ENCODE peak calls at places on chromosomes 2 and 18, in six cellular contexts. R, V, D, G, F and Q are unnamed samples.

GRCh38 chr2:101002562-101003277 is 631 bp downstream of the RPL31 start:
- DNase-seq in R (no peak), V (peak; percentile 21), D (no peak), G (peak; percentile 25), F (no peak), Q (no peak)

GRCh38 chr2:24122-24521 is 22.2 kb downstream of the FAM110C start:
- DNase-seq in R (no peak), V (no peak), D (no peak), G (no peak), F (no peak), Q (no peak)

GRCh38 chr2:99066602-99067001 is 74.9 kb upstream of the C2orf15 start:
- DNase-seq in R (peak; percentile 44), V (peak; percentile 43), D (peak; percentile 16), G (no peak), F (no peak), Q (peak; percentile 21)

GRCh38 chr18:50441518-50441917 is 66.7 kb downstream of the SKA1 start:
- DNase-seq in R (no peak), V (no peak), D (no peak), G (no peak), F (no peak), Q (no peak)

GRCh38 chr2:69830045-69830905 is 815 bp downstream of the GMCL1 start:
- DNase-seq in R (no peak), V (peak; percentile 32), D (no peak), G (peak; percentile 32), F (peak; percentile 65), Q (no peak)

GRCh38 chr2:8550481-8550880 is 131.4 kb upstream of the ID2 start:
- DNase-seq in R (no peak), V (no peak), D (no peak), G (no peak), F (peak; percentile 13), Q (no peak)

GRCh38 chr2:157324331-157324843 is 1.2 kb downstream of the ERMN start:
- DNase-seq in R (no peak), V (no peak), D (no peak), G (no peak), F (no peak), Q (no peak)

GRCh38 chr18:75473316-75473715 is 45.8 kb upstream of the SMIM21 start:
- DNase-seq in R (no peak), V (peak; percentile 11), D (no peak), G (no peak), F (no peak), Q (no peak)

GRCh38 chr2:48124592-48124991 is 218.3 kb upstream of the FBXO11 start:
- DNase-seq in R (no peak), V (no peak), D (no peak), G (no peak), F (no peak), Q (no peak)

GRCh38 chr2:48129256-48129950 is 223.1 kb upstream of the FBXO11 start:
- DNase-seq in R (no peak), V (peak; percentile 35), D (no peak), G (no peak), F (no peak), Q (no peak)

GRCh38 chr2:48127612-48128191 is 221.4 kb upstream of the FBXO11 start:
- DNase-seq in R (no peak), V (no peak), D (no peak), G (no peak), F (no peak), Q (no peak)

GRCh38 chr2:48122166-48122565 is 215.9 kb upstream of the FBXO11 start:
- DNase-seq in R (no peak), V (no peak), D (no peak), G (no peak), F (no peak), Q (no peak)

DNA sequence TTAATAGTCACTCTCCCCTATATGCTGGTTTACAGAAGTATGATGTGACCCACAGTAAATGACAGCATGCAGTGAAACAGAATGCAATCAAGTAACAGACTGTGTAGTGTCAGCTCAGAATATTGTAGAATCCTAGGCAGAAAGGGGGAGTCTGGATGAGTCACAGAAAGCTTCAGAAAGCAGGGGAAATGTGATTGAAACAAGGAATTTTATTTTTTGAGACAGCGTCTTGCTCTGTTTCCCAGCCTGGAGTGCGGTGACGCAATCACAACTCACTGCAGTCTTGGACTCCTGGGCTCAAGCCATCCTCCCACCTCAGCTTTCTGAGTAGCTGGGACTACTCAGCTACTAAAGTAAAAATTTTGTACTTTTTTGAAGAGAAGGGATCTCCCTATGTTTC is 219.9 kb upstream of the FBXO11 start:
- DNase-seq in R (peak; percentile 45), V (peak; percentile 88), D (no peak), G (no peak), F (no peak), Q (no peak)
- TF ChIP-seq CTCF in R (no peak), V (no peak), D (no peak), G (no peak), F (no peak), Q (no peak)

GRCh38 chr2:21095714-21096113 is 28.1 kb upstream of the TDRD15 start:
- DNase-seq in R (no peak), V (no peak), D (no peak), G (no peak), F (no peak), Q (no peak)
- H3K4me3 ChIP-seq in R (no peak overlapping the region), V (no peak overlapping the region), D (no peak overlapping the region), G (no peak overlapping the region), F (no peak overlapping the region), Q (no peak overlapping the region)

DNA sequence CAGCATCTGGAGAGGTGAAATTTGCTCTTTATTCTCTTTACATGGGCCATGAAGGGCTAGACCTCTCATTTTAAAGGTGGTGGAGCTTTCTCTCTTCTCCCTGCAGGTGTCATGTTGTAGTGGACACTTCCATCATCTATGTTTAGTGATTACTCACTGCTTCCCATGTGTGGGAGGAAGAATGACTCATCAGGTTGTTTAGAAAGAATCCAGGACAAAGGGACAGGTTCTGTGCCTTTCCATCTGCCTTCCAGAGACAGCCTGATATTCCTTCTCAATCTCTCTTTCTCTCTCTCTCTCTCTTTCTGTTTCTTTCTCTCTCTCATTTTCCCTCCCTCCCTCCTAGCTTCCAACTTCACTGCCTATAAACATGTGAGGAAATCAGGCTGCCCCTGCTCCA is 38.7 kb downstream of the SCG2 start:
- DNase-seq in R (peak; percentile 83), V (peak; percentile 94), D (peak; percentile 5), G (no peak), F (no peak), Q (no peak)
- TF ChIP-seq CTCF in R (no peak), V (peak; percentile 12), D (no peak), G (no peak), F (no peak), Q (no peak)

GRCh38 chr2:75602724-75603342 is 42.1 kb upstream of the EVA1A start:
- DNase-seq in R (peak; percentile 84), V (peak; percentile 90), D (peak; percentile 82), G (no peak), F (no peak), Q (peak; percentile 83)
- H3K4me3 ChIP-seq in R (no peak overlapping the region), V (no peak overlapping the region), D (no peak overlapping the region), G (no peak overlapping the region), F (no peak overlapping the region), Q (no peak overlapping the region)

GRCh38 chr2:188984126-188984525 is 10.0 kb downstream of the COL3A1 start:
- DNase-seq in R (no peak), V (peak; percentile 84), D (no peak), G (no peak), F (no peak), Q (no peak)
- TF ChIP-seq CTCF in R (peak; percentile 40), V (peak; percentile 41), D (peak; percentile 43), G (no peak), F (peak; percentile 18), Q (peak; percentile 8)

DNA sequence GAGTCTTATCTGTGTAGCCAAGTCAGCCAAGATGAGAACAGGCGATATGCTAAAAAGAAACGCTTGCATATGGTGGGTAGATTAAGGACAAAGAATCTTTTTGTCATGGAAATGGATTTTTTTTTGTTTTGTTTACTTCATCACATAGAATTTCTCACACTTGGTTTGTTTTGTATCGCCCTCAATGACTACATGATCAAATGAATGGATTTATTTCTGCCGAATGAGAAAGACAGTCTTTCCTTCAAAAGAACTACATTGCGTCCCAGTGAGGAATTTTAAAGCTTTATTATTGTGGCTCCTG is 2.0 kb downstream of the SALL3 start:
- DNase-seq in R (no peak), V (no peak), D (no peak), G (no peak), F (no peak), Q (no peak)
- H3K4me3 ChIP-seq in R (no peak overlapping the region), V (no peak overlapping the region), D (no peak overlapping the region), G (no peak overlapping the region), F (no peak overlapping the region), Q (no peak overlapping the region)